ENCODE peak calls at places on chromosomes 13 and 19, in ten cellular contexts. P, K, Z, C, Q, R, E, J, L and B are unnamed samples.
A peak's percentile ranks its signal among the peaks of the same experiment; 100 is the strongest.

GRCh38 chr19:16127080-16127479 is 15.4 kb downstream of the RAB8A start:
- DNase-seq in P (no peak), K (no peak), Z (no peak), C (no peak), Q (no peak), R (no peak), E (no peak), J (no peak), L (no peak), B (no peak)

GRCh38 chr13:102774210-102774560 is 599 bp upstream of the TEX30 start:
- DNase-seq in P (no peak), K (no peak), Z (no peak), C (no peak), Q (peak; percentile 19), R (no peak), E (no peak), J (no peak), L (no peak), B (no peak)

GRCh38 chr19:10764340-10764894 is 46.5 kb downstream of the DNM2 start:
- DNase-seq in P (no peak), K (no peak), Z (no peak), C (no peak), Q (no peak), R (no peak), E (no peak), J (no peak), L (no peak), B (no peak)

GRCh38 chr13:77040835-77041234 is 13.9 kb upstream of the FBXL3 start:
- DNase-seq in P (no peak), K (no peak), Z (no peak), C (no peak), Q (no peak), R (no peak), E (no peak), J (no peak), L (no peak), B (no peak)

GRCh38 chr19:7980635-7981121 is 24.8 kb downstream of the ELAVL1 start:
- DNase-seq in P (no peak), K (no peak), Z (no peak), C (no peak), Q (no peak), R (no peak), E (no peak), J (no peak), L (no peak), B (no peak)

GRCh38 chr13:105990256-105990958 is 545.1 kb downstream of the EFNB2 start:
- DNase-seq in P (no peak), K (no peak), Z (no peak), C (no peak), Q (no peak), R (no peak), E (no peak), J (no peak), L (peak; percentile 69), B (no peak)

GRCh38 chr13:24982333-24982999 is 113.5 kb upstream of the PABPC3 start:
- DNase-seq in P (no peak), K (no peak), Z (no peak), C (no peak), Q (no peak), R (no peak), E (peak; percentile 62), J (peak; percentile 12), L (no peak), B (no peak)

GRCh38 chr19:5128251-5128931 is 159.5 kb downstream of the KDM4B start:
- DNase-seq in P (no peak), K (no peak), Z (no peak), C (no peak), Q (peak; percentile 56), R (no peak), E (no peak), J (no peak), L (peak; percentile 83), B (no peak)

GRCh38 chr19:48683349-48683748 is 10.5 kb upstream of the NTN5 start:
- DNase-seq in P (no peak), K (no peak), Z (peak; percentile 9), C (no peak), Q (peak; percentile 44), R (no peak), E (peak; percentile 59), J (no peak), L (peak; percentile 55), B (no peak)

GRCh38 chr13:102694944-102695343 is at the start of gene METTL21C:
- DNase-seq in P (no peak), K (no peak), Z (no peak), C (no peak), Q (no peak), R (no peak), E (no peak), J (no peak), L (no peak), B (no peak)

GRCh38 chr19:55674459-55674840 is 576 bp upstream of the EPN1 start:
- DNase-seq in P (no peak), K (no peak), Z (no peak), C (no peak), Q (no peak), R (no peak), E (no peak), J (no peak), L (no peak), B (no peak)

GRCh38 chr13:101150998-101151397 is 265.3 kb downstream of the NALCN start:
- DNase-seq in P (no peak), K (no peak), Z (no peak), C (no peak), Q (no peak), R (no peak), E (no peak), J (no peak), L (peak; percentile 34), B (no peak)

GRCh38 chr19:3224346-3225325 is at the start of gene CELF5:
- DNase-seq in P (peak; percentile 40), K (peak; percentile 68), Z (peak; percentile 61), C (peak; percentile 39), Q (peak; percentile 54), R (peak; percentile 50), E (peak; percentile 2), J (peak; percentile 27), L (no peak), B (peak; percentile 47)

GRCh38 chr13:98173431-98173921 is 3.6 kb downstream of the RNF113B start:
- DNase-seq in P (no peak), K (no peak), Z (no peak), C (no peak), Q (peak; percentile 19), R (peak; percentile 22), E (no peak), J (no peak), L (peak; percentile 100), B (no peak)

GRCh38 chr19:17846146-17846545 is 1.6 kb downstream of the JAK3 start:
- DNase-seq in P (peak; percentile 16), K (no peak), Z (peak; percentile 27), C (no peak), Q (no peak), R (no peak), E (no peak), J (no peak), L (no peak), B (peak; percentile 58)

GRCh38 chr13:43663474-43664090 is 123.2 kb downstream of the ENOX1 start:
- DNase-seq in P (no peak), K (no peak), Z (no peak), C (no peak), Q (no peak), R (no peak), E (no peak), J (peak; percentile 2), L (peak; percentile 57), B (no peak)

GRCh38 chr13:33628662-33629061 is 189.3 kb upstream of the RFC3 start:
- DNase-seq in P (no peak), K (no peak), Z (no peak), C (no peak), Q (no peak), R (no peak), E (no peak), J (no peak), L (no peak), B (no peak)

GRCh38 chr13:72097568-72097967 is 230.6 kb upstream of the DACH1 start:
- DNase-seq in P (no peak), K (no peak), Z (no peak), C (no peak), Q (no peak), R (no peak), E (no peak), J (no peak), L (no peak), B (no peak)

GRCh38 chr13:77521595-77522367 is 13.7 kb upstream of the SCEL start:
- DNase-seq in P (no peak), K (peak; percentile 33), Z (no peak), C (no peak), Q (no peak), R (no peak), E (no peak), J (no peak), L (peak; percentile 75), B (no peak)

GRCh38 chr13:102033719-102034446 is 368.0 kb downstream of the FGF14 start:
- DNase-seq in P (no peak), K (no peak), Z (no peak), C (no peak), Q (no peak), R (no peak), E (peak; percentile 47), J (peak; percentile 54), L (no peak), B (no peak)

GRCh38 chr13:103190841-103191240 is 124.6 kb upstream of the SLC10A2 start:
- DNase-seq in P (no peak), K (no peak), Z (no peak), C (no peak), Q (no peak), R (no peak), E (no peak), J (no peak), L (no peak), B (no peak)

GRCh38 chr19:34926685-34927375 is at the start of gene ZNF30:
- DNase-seq in P (peak; percentile 44), K (peak; percentile 94), Z (peak; percentile 74), C (peak; percentile 69), Q (peak; percentile 93), R (peak; percentile 96), E (peak; percentile 84), J (peak; percentile 87), L (peak; percentile 90), B (peak; percentile 66)

GRCh38 chr13:113969973-113970611 is 3.8 kb downstream of the C13orf46 start:
- DNase-seq in P (no peak), K (peak; percentile 8), Z (no peak), C (no peak), Q (no peak), R (no peak), E (no peak), J (no peak), L (no peak), B (no peak)

GRCh38 chr13:45327253-45327954 is 13.6 kb downstream of the TPT1 start:
- DNase-seq in P (no peak), K (no peak), Z (no peak), C (no peak), Q (no peak), R (no peak), E (no peak), J (no peak), L (no peak), B (no peak)

GRCh38 chr19:579842-580155 is 7.4 kb downstream of the BSG start:
- DNase-seq in P (no peak), K (no peak), Z (no peak), C (no peak), Q (no peak), R (no peak), E (no peak), J (no peak), L (no peak), B (no peak)

GRCh38 chr13:101875717-101876393 is 423.4 kb downstream of the ITGBL1 start:
- DNase-seq in P (no peak), K (no peak), Z (no peak), C (no peak), Q (no peak), R (peak; percentile 2), E (peak; percentile 99), J (peak; percentile 89), L (peak; percentile 89), B (no peak)

GRCh38 chr19:580274-580835 is 8.0 kb downstream of the BSG start:
- DNase-seq in P (no peak), K (no peak), Z (no peak), C (no peak), Q (no peak), R (no peak), E (no peak), J (no peak), L (no peak), B (no peak)

GRCh38 chr13:97142452-97142851 is 79.7 kb upstream of the MBNL2 start:
- DNase-seq in P (no peak), K (peak; percentile 30), Z (no peak), C (no peak), Q (peak; percentile 27), R (no peak), E (no peak), J (no peak), L (no peak), B (no peak)